ENCODE peak calls at places on chromosomes 16 and 17, in six cellular contexts. U, W, T, P, L and Z are unnamed samples.

GRCh38 chr16:24396350-24397271 is 140.5 kb downstream of the CACNG3 start:
- DNase-seq in U (no peak), W (no peak), T (no peak), P (no peak), L (no peak), Z (no peak)

GRCh38 chr16:12340151-12340733 is 363.7 kb downstream of the SNX29 start:
- DNase-seq in U (no peak), W (peak; percentile 8), T (peak; percentile 37), P (no peak), L (peak; percentile 18), Z (peak; percentile 54)

GRCh38 chr16:50841081-50841886 is 99.4 kb downstream of the CYLD start:
- DNase-seq in U (no peak), W (peak; percentile 13), T (peak; percentile 6), P (no peak), L (no peak), Z (no peak)

GRCh38 chr16:46607529-46607928 is 13.7 kb downstream of the SHCBP1 start:
- DNase-seq in U (no peak), W (peak; percentile 82), T (peak; percentile 87), P (no peak), L (no peak), Z (peak; percentile 49)

GRCh38 chr16:66662445-66663194 is 33.9 kb downstream of the CMTM4 start:
- DNase-seq in U (peak; percentile 45), W (peak; percentile 58), T (peak; percentile 60), P (no peak), L (peak; percentile 31), Z (peak; percentile 57)

GRCh38 chr17:30929081-30929633 is 7.4 kb downstream of the ADAP2 start:
- DNase-seq in U (no peak), W (no peak), T (no peak), P (no peak), L (no peak), Z (no peak)

GRCh38 chr17:31364012-31364411 is 27.5 kb upstream of the RAB11FIP4 start:
- DNase-seq in U (no peak), W (no peak), T (no peak), P (no peak), L (no peak), Z (no peak)

GRCh38 chr17:80874866-80875445 is 116.7 kb upstream of the CHMP6 start:
- DNase-seq in U (no peak), W (no peak), T (no peak), P (no peak), L (no peak), Z (no peak)

GRCh38 chr17:3695723-3696411 is at the start of gene P2RX5:
- DNase-seq in U (peak; percentile 81), W (no peak), T (no peak), P (no peak), L (no peak), Z (peak; percentile 29)

GRCh38 chr16:1773703-1774455 is 945 bp upstream of the MRPS34 start:
- DNase-seq in U (no peak), W (peak; percentile 53), T (no peak), P (no peak), L (no peak), Z (peak; percentile 20)

GRCh38 chr17:58245428-58246103 is 7.2 kb downstream of the LPO start:
- DNase-seq in U (no peak), W (peak; percentile 13), T (no peak), P (no peak), L (no peak), Z (no peak)

GRCh38 chr17:63675607-63676539 is 24.1 kb downstream of the LIMD2 start:
- DNase-seq in U (peak; percentile 85), W (peak; percentile 95), T (peak; percentile 94), P (peak; percentile 84), L (peak; percentile 79), Z (peak; percentile 89)

GRCh38 chr17:39105705-39106104 is 45.7 kb downstream of the PLXDC1 start:
- DNase-seq in U (no peak), W (no peak), T (no peak), P (no peak), L (no peak), Z (no peak)

GRCh38 chr16:81808933-81809480 is 29.9 kb downstream of the PLCG2 start:
- DNase-seq in U (no peak), W (no peak), T (no peak), P (no peak), L (no peak), Z (no peak)

GRCh38 chr17:80803451-80804428 is 187.9 kb upstream of the CHMP6 start:
- DNase-seq in U (no peak), W (no peak), T (no peak), P (no peak), L (no peak), Z (no peak)

GRCh38 chr16:30934827-30935557 is 11.6 kb downstream of the FBXL19 start:
- DNase-seq in U (peak; percentile 64), W (peak; percentile 57), T (peak; percentile 64), P (no peak), L (peak; percentile 60), Z (peak; percentile 45)

GRCh38 chr17:81888105-81888987 is 3.0 kb downstream of the ALYREF start:
- DNase-seq in U (peak; percentile 14), W (no peak), T (no peak), P (no peak), L (no peak), Z (no peak)

GRCh38 chr17:65474658-65475057 is 86.8 kb downstream of the AXIN2 start:
- DNase-seq in U (no peak), W (no peak), T (no peak), P (no peak), L (no peak), Z (no peak)

GRCh38 chr17:65473363-65473762 is 88.1 kb downstream of the AXIN2 start:
- DNase-seq in U (no peak), W (no peak), T (no peak), P (no peak), L (no peak), Z (no peak)

GRCh38 chr17:65473985-65474384 is 87.5 kb downstream of the AXIN2 start:
- DNase-seq in U (no peak), W (no peak), T (no peak), P (no peak), L (no peak), Z (no peak)

GRCh38 chr17:65477600-65477999 is 83.8 kb downstream of the AXIN2 start:
- DNase-seq in U (no peak), W (no peak), T (no peak), P (no peak), L (no peak), Z (no peak)

GRCh38 chr17:65472602-65473001 is 88.8 kb downstream of the AXIN2 start:
- DNase-seq in U (no peak), W (peak; percentile 92), T (peak; percentile 80), P (no peak), L (peak; percentile 12), Z (peak; percentile 80)
- TF ChIP-seq CTCF in U (no peak), W (no peak), T (no peak), P (no peak), L (no peak), Z (no peak)

GRCh38 chr17:17387461-17388362 is 84.5 kb downstream of the NT5M start:
- DNase-seq in U (no peak), W (no peak), T (no peak), P (no peak), L (no peak), Z (peak; percentile 70)
- TF ChIP-seq CTCF in U (peak; percentile 30), W (peak; percentile 48), T (peak; percentile 28), P (no peak), L (no peak), Z (peak; percentile 30)

GRCh38 chr17:65468321-65468720 is 93.1 kb downstream of the AXIN2 start:
- DNase-seq in U (no peak), W (no peak), T (no peak), P (no peak), L (no peak), Z (no peak)
- TF ChIP-seq CTCF in U (no peak), W (no peak), T (no peak), P (no peak), L (no peak), Z (no peak)

GRCh38 chr16:2964416-2965223 is 545 bp downstream of the KREMEN2 start:
- DNase-seq in U (peak; percentile 95), W (no peak), T (no peak), P (no peak), L (no peak), Z (peak; percentile 69)

GRCh38 chr16:2963074-2963610 is 933 bp upstream of the KREMEN2 start:
- DNase-seq in U (no peak), W (no peak), T (no peak), P (no peak), L (no peak), Z (no peak)

GRCh38 chr16:2966043-2966802 is 2.1 kb downstream of the KREMEN2 start:
- DNase-seq in U (no peak), W (no peak), T (no peak), P (no peak), L (no peak), Z (no peak)

GRCh38 chr16:2962334-2963073 is 1.6 kb upstream of the KREMEN2 start:
- DNase-seq in U (no peak), W (no peak), T (no peak), P (no peak), L (no peak), Z (no peak)

GRCh38 chr16:2963611-2964415 is at the start of gene KREMEN2:
- DNase-seq in U (peak; percentile 90), W (no peak), T (no peak), P (no peak), L (no peak), Z (peak; percentile 53)
- TF ChIP-seq CTCF in U (peak; percentile 10), W (no peak), T (no peak), P (no peak), L (no peak), Z (no peak)

DNA sequence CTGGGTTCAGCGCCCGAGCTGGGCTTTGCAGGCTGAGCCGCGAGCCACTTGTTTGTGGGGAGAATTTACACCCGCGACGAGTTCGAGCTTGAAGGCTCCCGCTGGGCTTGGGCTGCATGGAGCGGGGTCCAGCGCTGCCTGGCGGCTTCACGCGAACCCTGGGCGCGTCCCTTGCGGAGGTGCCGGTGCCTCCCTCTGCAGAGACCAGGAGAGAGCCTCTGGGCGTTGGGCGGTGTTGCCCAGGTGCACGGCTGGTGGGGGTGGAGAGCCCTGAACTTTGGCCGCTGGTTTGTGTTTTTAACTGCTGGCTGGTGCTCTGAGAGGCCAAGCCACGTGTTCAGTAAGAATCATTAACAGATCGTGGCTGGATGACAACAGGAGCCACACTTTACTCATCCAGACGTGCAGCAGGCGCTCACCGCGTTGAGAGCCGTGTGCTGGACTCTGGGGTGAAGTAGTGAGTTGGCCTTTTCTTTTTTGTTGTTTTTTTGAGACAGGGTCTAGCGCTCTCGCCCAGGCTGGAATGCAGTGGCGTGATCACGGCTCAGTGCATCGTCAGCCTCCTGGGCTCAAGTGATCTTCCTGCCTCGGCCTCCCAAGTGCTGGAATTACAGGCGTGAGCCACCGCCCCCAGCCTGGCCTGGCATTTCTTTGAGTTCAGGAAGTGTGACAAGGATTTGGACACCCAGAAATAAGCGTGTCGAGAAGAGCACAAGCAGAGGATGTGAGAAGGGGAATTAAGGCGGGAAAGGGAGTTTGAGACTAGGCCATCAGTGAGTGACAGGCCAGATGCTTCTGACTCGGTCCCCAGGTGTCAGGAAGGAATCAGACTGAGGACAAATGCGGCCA is 827 bp downstream of the CDK10 start:
- DNase-seq in U (no peak), W (peak; percentile 34), T (peak; percentile 25), P (no peak), L (no peak), Z (peak; percentile 20)
- TF ChIP-seq CTCF in U (no peak), W (no peak), T (no peak), P (no peak), L (no peak), Z (no peak)